ENCODE peak calls at places on chromosomes 5 and 9, in eight cellular contexts. F, Z, L, P, Y, C, A and E are unnamed samples.

GRCh38 chr5:16827755-16828154 is 108.3 kb downstream of the MYO10 start:
- DNase-seq in F (no peak), Z (no peak), L (no peak), P (no peak), Y (no peak), C (no peak), A (no peak), E (no peak)

GRCh38 chr9:78745331-78745730 is 448.4 kb downstream of the PSAT1 start:
- DNase-seq in F (no peak), Z (no peak), L (no peak), P (no peak), Y (no peak), C (no peak), A (no peak), E (no peak)

GRCh38 chr9:16150501-16150900 is 597.7 kb downstream of the CCDC171 start:
- DNase-seq in F (no peak), Z (no peak), L (no peak), P (no peak), Y (peak), C (no peak), A (no peak), E (peak)

GRCh38 chr9:88702985-88703384 is 168.0 kb downstream of the NXNL2 start:
- DNase-seq in F (no peak), Z (no peak), L (no peak), P (no peak), Y (no peak), C (no peak), A (no peak), E (no peak)

GRCh38 chr5:170809551-170809950 is 26.0 kb downstream of the GABRP start:
- DNase-seq in F (no peak), Z (peak), L (no peak), P (peak), Y (no peak), C (no peak), A (peak), E (no peak)

GRCh38 chr5:138968601-138969000 is 93.5 kb upstream of the LRRTM2 start:
- DNase-seq in F (no peak), Z (no peak), L (no peak), P (no peak), Y (no peak), C (no peak), A (no peak), E (no peak)

GRCh38 chr9:115170674-115171073 is 52.7 kb upstream of the TNC start:
- DNase-seq in F (no peak), Z (peak), L (no peak), P (peak), Y (no peak), C (no peak), A (peak), E (no peak)

GRCh38 chr5:55620781-55621180 is 86.0 kb upstream of the PLPP1 start:
- DNase-seq in F (no peak), Z (no peak), L (no peak), P (no peak), Y (no peak), C (no peak), A (no peak), E (no peak)

GRCh38 chr5:3200356-3200755 is 395.3 kb upstream of the IRX1 start:
- DNase-seq in F (no peak), Z (no peak), L (peak), P (no peak), Y (no peak), C (no peak), A (no peak), E (no peak)

GRCh38 chr5:172403822-172404221 is 50.5 kb downstream of the SH3PXD2B start:
- DNase-seq in F (no peak), Z (no peak), L (no peak), P (no peak), Y (no peak), C (no peak), A (no peak), E (no peak)

GRCh38 chr9:19162026-19162366 is 34.7 kb upstream of the PLIN2 start:
- DNase-seq in F (no peak), Z (no peak), L (no peak), P (no peak), Y (no peak), C (no peak), A (no peak), E (peak)
- H3K27ac ChIP-seq in F (no peak), Z (peak), L (peak), P (no peak), Y (peak), C (peak), A (no peak), E (peak)

DNA sequence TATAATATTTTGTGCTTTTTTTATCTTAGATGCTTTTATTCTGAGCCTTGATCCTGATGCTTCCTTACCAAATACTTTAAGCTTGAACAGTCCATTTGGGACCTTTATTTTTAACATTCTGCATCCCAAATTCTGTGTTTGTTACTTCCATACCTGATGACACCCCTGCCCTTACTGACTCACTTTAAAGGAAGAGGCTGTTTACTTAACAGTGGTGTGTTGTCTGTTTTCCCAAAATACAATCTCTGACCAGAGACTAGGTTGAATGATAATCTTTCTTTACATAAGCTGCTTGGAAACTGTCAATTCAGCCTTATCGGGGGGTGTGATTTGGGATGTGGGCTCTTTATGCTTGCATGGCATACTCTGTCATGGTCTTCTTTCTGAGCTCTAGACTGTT is 71.1 kb downstream of the SNX24 start:
- DNase-seq in F (no peak), Z (no peak), L (no peak), P (no peak), Y (no peak), C (no peak), A (no peak), E (no peak)
- H3K27ac ChIP-seq in F (no peak), Z (no peak), L (no peak), P (no peak), Y (no peak), C (no peak), A (no peak), E (no peak)

GRCh38 chr5:1367149-1367548 is 22.2 kb upstream of the CLPTM1L start:
- DNase-seq in F (no peak), Z (no peak), L (no peak), P (peak), Y (no peak), C (no peak), A (no peak), E (no peak)

GRCh38 chr5:1368236-1368635 is 23.3 kb upstream of the CLPTM1L start:
- DNase-seq in F (no peak), Z (no peak), L (no peak), P (no peak), Y (no peak), C (no peak), A (no peak), E (no peak)

GRCh38 chr5:1364211-1364610 is 19.3 kb upstream of the CLPTM1L start:
- DNase-seq in F (no peak), Z (no peak), L (no peak), P (no peak), Y (no peak), C (no peak), A (no peak), E (no peak)

GRCh38 chr5:1368756-1369155 is 23.9 kb upstream of the CLPTM1L start:
- DNase-seq in F (no peak), Z (no peak), L (no peak), P (no peak), Y (no peak), C (no peak), A (no peak), E (no peak)

GRCh38 chr5:1366514-1366913 is 21.6 kb upstream of the CLPTM1L start:
- DNase-seq in F (no peak), Z (no peak), L (no peak), P (peak), Y (no peak), C (no peak), A (no peak), E (no peak)
- H3K27ac ChIP-seq in F (no peak), Z (no peak), L (no peak), P (peak), Y (no peak), C (no peak), A (no peak), E (no peak)

DNA sequence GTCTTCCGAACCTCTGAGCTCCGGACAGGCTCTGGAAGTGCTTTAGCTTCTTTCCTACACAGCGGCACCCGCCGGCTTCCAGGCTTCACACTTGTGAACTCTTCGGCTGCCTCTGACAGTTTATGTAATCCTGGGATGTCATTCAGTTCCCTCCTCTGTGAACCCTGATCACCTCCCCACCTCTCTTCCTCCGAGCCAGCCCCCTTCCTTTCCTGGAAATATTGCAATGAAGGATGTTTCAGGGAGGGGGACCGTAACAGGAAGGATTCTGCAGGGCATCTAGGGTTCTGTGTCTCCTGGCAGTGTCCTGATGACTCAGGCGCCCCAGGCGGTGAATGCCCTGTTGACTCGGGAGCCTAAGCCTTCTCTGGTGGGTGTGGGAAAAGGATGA is at the start of gene CD14:
- DNase-seq in F (no peak), Z (peak), L (peak), P (no peak), Y (peak), C (no peak), A (no peak), E (no peak)
- H3K27ac ChIP-seq in F (peak), Z (peak), L (peak), P (no peak), Y (peak), C (peak), A (no peak), E (peak)

GRCh38 chr5:124555179-124555578 is 191.3 kb downstream of the ZNF608 start:
- DNase-seq in F (no peak), Z (no peak), L (no peak), P (no peak), Y (no peak), C (no peak), A (no peak), E (no peak)
- H3K27ac ChIP-seq in F (no peak), Z (no peak), L (no peak), P (no peak), Y (no peak), C (no peak), A (no peak), E (no peak)

DNA sequence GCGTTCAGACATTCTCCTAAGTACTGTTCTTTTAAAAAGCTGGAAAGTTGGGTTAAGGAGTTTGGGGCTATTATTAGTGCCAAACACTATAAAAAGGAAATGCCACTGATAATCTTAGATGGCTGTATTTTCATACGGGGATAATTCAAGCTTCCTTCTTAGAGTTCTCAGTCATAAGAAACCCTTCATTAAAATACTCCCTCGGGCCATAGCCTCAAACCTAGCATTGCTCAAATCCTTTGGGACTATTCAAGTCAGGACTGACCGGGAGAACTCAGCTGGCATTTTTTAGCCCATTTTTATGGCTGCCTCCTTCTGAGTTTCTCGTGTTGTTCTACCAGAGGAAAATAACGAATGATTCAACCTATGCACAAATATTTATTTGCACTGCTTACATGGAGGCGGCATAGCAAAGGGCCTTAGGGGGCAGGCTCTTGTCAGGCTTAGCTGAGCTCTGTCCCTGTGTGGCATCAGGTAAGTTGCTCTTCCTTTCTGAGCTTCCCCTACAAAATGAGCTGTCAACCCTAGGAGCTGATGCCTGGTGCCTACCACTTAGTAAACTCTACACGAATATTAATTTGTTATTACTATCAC is 33.5 kb upstream of the ADAM19 start:
- DNase-seq in F (no peak), Z (no peak), L (no peak), P (no peak), Y (no peak), C (no peak), A (no peak), E (no peak)
- H3K27ac ChIP-seq in F (no peak), Z (no peak), L (no peak), P (no peak), Y (no peak), C (no peak), A (no peak), E (no peak)

GRCh38 chr9:7762600-7762999 is 37.0 kb downstream of the DMAC1 start:
- DNase-seq in F (no peak), Z (no peak), L (no peak), P (no peak), Y (no peak), C (no peak), A (no peak), E (no peak)
- H3K27ac ChIP-seq in F (no peak), Z (no peak), L (no peak), P (no peak), Y (no peak), C (no peak), A (no peak), E (no peak)

DNA sequence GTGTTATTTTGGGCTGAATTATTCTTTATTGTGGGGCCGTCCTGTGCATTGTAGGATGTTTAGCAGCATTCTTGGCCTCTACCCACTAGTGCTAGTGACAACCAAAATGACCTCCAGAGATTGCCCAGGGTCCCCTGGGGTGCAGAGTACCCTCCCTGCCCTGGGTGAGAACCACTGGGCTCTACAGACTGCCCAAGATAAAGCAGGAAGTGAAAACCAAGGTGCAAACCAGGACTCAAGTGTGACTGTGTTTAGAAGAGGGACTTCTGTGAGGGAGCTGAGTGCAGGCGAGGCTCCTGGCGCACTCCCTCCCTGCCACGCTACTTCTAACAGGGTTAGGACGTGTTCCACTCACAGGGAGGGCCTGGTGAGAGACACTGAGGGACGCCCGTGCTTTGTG is 41.6 kb downstream of the USP20 start:
- DNase-seq in F (no peak), Z (no peak), L (no peak), P (no peak), Y (no peak), C (no peak), A (no peak), E (no peak)
- H3K27ac ChIP-seq in F (peak), Z (no peak), L (no peak), P (no peak), Y (no peak), C (no peak), A (no peak), E (no peak)